ENCODE peak calls at places on chromosomes 4 and X, in four cellular contexts. One of them, this sample, is unnamed.
A peak's percentile ranks its signal among the peaks of the same experiment; 100 is the strongest.

GRCh38 chr4:102825261-102826071 is 1.9 kb downstream of the UBE2D3 start:
- DNase-seq in COR-L47: peak; percentile 26
- DNase-seq in activated T-helper 1 cell treated with anti-CD3 and anti-CD28 coated beads, Interleukin-12 subunit alpha, Interleukin-12 subunit beta, Interleukin-2, Interleukin-4 antibody, amounts not matched to agents 30 ng/mL and 10 ng/mL and 1 ng/mL, durations not matched to agents 14 hours and 24 hours and 36 hours: peak; percentile 17
- DNase-seq in IMR-90: peak; percentile 73
- DNase-seq in this sample: peak; percentile 75

GRCh38 chr4:90120037-90120436 is 7.2 kb upstream of the CCSER1 start:
- DNase-seq in COR-L47: no peak
- DNase-seq in activated T-helper 1 cell treated with anti-CD3 and anti-CD28 coated beads, Interleukin-12 subunit alpha, Interleukin-12 subunit beta, Interleukin-2, Interleukin-4 antibody, amounts not matched to agents 30 ng/mL and 10 ng/mL and 1 ng/mL, durations not matched to agents 14 hours and 24 hours and 36 hours: no peak
- DNase-seq in IMR-90: no peak
- DNase-seq in this sample: no peak

GRCh38 chr4:79049840-79050520 is 110.7 kb upstream of the PAQR3 start:
- DNase-seq in COR-L47: peak; percentile 74
- DNase-seq in activated T-helper 1 cell treated with anti-CD3 and anti-CD28 coated beads, Interleukin-12 subunit alpha, Interleukin-12 subunit beta, Interleukin-2, Interleukin-4 antibody, amounts not matched to agents 30 ng/mL and 10 ng/mL and 1 ng/mL, durations not matched to agents 14 hours and 24 hours and 36 hours: no peak
- DNase-seq in IMR-90: no peak
- DNase-seq in this sample: peak; percentile 9

GRCh38 chrX:53317365-53318069 is 36.1 kb upstream of the IQSEC2 start:
- DNase-seq in COR-L47: peak; percentile 26
- DNase-seq in activated T-helper 1 cell treated with anti-CD3 and anti-CD28 coated beads, Interleukin-12 subunit alpha, Interleukin-12 subunit beta, Interleukin-2, Interleukin-4 antibody, amounts not matched to agents 30 ng/mL and 10 ng/mL and 1 ng/mL, durations not matched to agents 14 hours and 24 hours and 36 hours: peak; percentile 30
- DNase-seq in IMR-90: peak; percentile 43
- DNase-seq in this sample: peak; percentile 35

GRCh38 chr4:43360296-43360695 is 467.8 kb downstream of the GRXCR1 start:
- DNase-seq in COR-L47: no peak
- DNase-seq in activated T-helper 1 cell treated with anti-CD3 and anti-CD28 coated beads, Interleukin-12 subunit alpha, Interleukin-12 subunit beta, Interleukin-2, Interleukin-4 antibody, amounts not matched to agents 30 ng/mL and 10 ng/mL and 1 ng/mL, durations not matched to agents 14 hours and 24 hours and 36 hours: no peak
- DNase-seq in IMR-90: no peak
- DNase-seq in this sample: no peak

GRCh38 chr4:53050361-53050774 is 188.3 kb downstream of the RASL11B start:
- DNase-seq in COR-L47: no peak
- DNase-seq in activated T-helper 1 cell treated with anti-CD3 and anti-CD28 coated beads, Interleukin-12 subunit alpha, Interleukin-12 subunit beta, Interleukin-2, Interleukin-4 antibody, amounts not matched to agents 30 ng/mL and 10 ng/mL and 1 ng/mL, durations not matched to agents 14 hours and 24 hours and 36 hours: no peak
- DNase-seq in IMR-90: no peak
- DNase-seq in this sample: no peak

GRCh38 chr4:174358823-174359222 is 75.1 kb downstream of the CEP44 start:
- DNase-seq in COR-L47: no peak
- DNase-seq in activated T-helper 1 cell treated with anti-CD3 and anti-CD28 coated beads, Interleukin-12 subunit alpha, Interleukin-12 subunit beta, Interleukin-2, Interleukin-4 antibody, amounts not matched to agents 30 ng/mL and 10 ng/mL and 1 ng/mL, durations not matched to agents 14 hours and 24 hours and 36 hours: peak; percentile 22
- DNase-seq in IMR-90: peak; percentile 67
- DNase-seq in this sample: peak; percentile 77

GRCh38 chr4:19883841-19884240 is 367.9 kb upstream of the SLIT2 start:
- DNase-seq in COR-L47: no peak
- DNase-seq in activated T-helper 1 cell treated with anti-CD3 and anti-CD28 coated beads, Interleukin-12 subunit alpha, Interleukin-12 subunit beta, Interleukin-2, Interleukin-4 antibody, amounts not matched to agents 30 ng/mL and 10 ng/mL and 1 ng/mL, durations not matched to agents 14 hours and 24 hours and 36 hours: no peak
- DNase-seq in IMR-90: peak; percentile 65
- DNase-seq in this sample: no peak

GRCh38 chr4:89889289-89889688 is 5.4 kb upstream of the MMRN1 start:
- DNase-seq in COR-L47: no peak
- DNase-seq in activated T-helper 1 cell treated with anti-CD3 and anti-CD28 coated beads, Interleukin-12 subunit alpha, Interleukin-12 subunit beta, Interleukin-2, Interleukin-4 antibody, amounts not matched to agents 30 ng/mL and 10 ng/mL and 1 ng/mL, durations not matched to agents 14 hours and 24 hours and 36 hours: no peak
- DNase-seq in IMR-90: no peak
- DNase-seq in this sample: no peak

GRCh38 chr4:142474398-142475087 is 371.6 kb downstream of the INPP4B start:
- DNase-seq in COR-L47: no peak
- DNase-seq in activated T-helper 1 cell treated with anti-CD3 and anti-CD28 coated beads, Interleukin-12 subunit alpha, Interleukin-12 subunit beta, Interleukin-2, Interleukin-4 antibody, amounts not matched to agents 30 ng/mL and 10 ng/mL and 1 ng/mL, durations not matched to agents 14 hours and 24 hours and 36 hours: no peak
- DNase-seq in IMR-90: peak; percentile 9
- DNase-seq in this sample: no peak

GRCh38 chr4:37717575-37717974 is 31.4 kb upstream of the RELL1 start:
- DNase-seq in COR-L47: no peak
- DNase-seq in activated T-helper 1 cell treated with anti-CD3 and anti-CD28 coated beads, Interleukin-12 subunit alpha, Interleukin-12 subunit beta, Interleukin-2, Interleukin-4 antibody, amounts not matched to agents 30 ng/mL and 10 ng/mL and 1 ng/mL, durations not matched to agents 14 hours and 24 hours and 36 hours: no peak
- DNase-seq in IMR-90: peak; percentile 92
- DNase-seq in this sample: peak; percentile 71

GRCh38 chr4:122744229-122744628 is 11.7 kb downstream of the BBS12 start:
- DNase-seq in COR-L47: no peak
- DNase-seq in activated T-helper 1 cell treated with anti-CD3 and anti-CD28 coated beads, Interleukin-12 subunit alpha, Interleukin-12 subunit beta, Interleukin-2, Interleukin-4 antibody, amounts not matched to agents 30 ng/mL and 10 ng/mL and 1 ng/mL, durations not matched to agents 14 hours and 24 hours and 36 hours: no peak
- DNase-seq in IMR-90: peak; percentile 80
- DNase-seq in this sample: peak; percentile 22